ENCODE peak calls at places on chromosomes 7 and 10, in six cellular contexts. G is tibial nerve, D is esophagus squamous epithelium, V is K562, R is A549, W is transverse colon. Z is an unnamed sample.
A peak's percentile ranks its signal among the peaks of the same experiment; 100 is the strongest.

GRCh38 chr7:27392477-27392876 is 149.9 kb downstream of the EVX1 start:
- DNase-seq in G (no peak), D (no peak), V (no peak), R (no peak), W (no peak), Z (no peak)

GRCh38 chr7:97859606-97860204 is 12.5 kb downstream of the ASNS start:
- DNase-seq in G (no peak), D (no peak), V (no peak), R (no peak), W (no peak), Z (no peak)

GRCh38 chr10:126640391-126640790 is 30.1 kb downstream of the C10orf90 start:
- DNase-seq in G (no peak), D (no peak), V (no peak), R (no peak), W (no peak), Z (peak; percentile 45)

GRCh38 chr7:22219739-22220493 is 137.0 kb downstream of the RAPGEF5 start:
- DNase-seq in G (no peak), D (no peak), V (no peak), R (no peak), W (no peak), Z (no peak)

GRCh38 chr7:6157685-6158423 is 114.6 kb downstream of the CYTH3 start:
- DNase-seq in G (no peak), D (no peak), V (no peak), R (no peak), W (no peak), Z (no peak)

GRCh38 chr10:21519981-21520436 is 5.5 kb downstream of the SKIDA1 start:
- DNase-seq in G (no peak), D (no peak), V (no peak), R (peak; percentile 33), W (no peak), Z (peak; percentile 49)

GRCh38 chr7:93016085-93016471 is 101.7 kb downstream of the SAMD9 start:
- DNase-seq in G (no peak), D (no peak), V (no peak), R (no peak), W (peak; percentile 38), Z (peak; percentile 8)

GRCh38 chr7:112204776-112205347 is 1.3 kb downstream of the DOCK4 start:
- DNase-seq in G (no peak), D (no peak), V (no peak), R (no peak), W (no peak), Z (peak; percentile 23)

GRCh38 chr7:24843821-24844449 is 86.7 kb upstream of the GSDME start:
- DNase-seq in G (no peak), D (no peak), V (no peak), R (no peak), W (no peak), Z (no peak)

GRCh38 chr10:103439776-103440175 is 12.4 kb downstream of the CALHM2 start:
- DNase-seq in G (no peak), D (no peak), V (no peak), R (no peak), W (no peak), Z (no peak)

GRCh38 chr10:68105820-68106219 is 3.5 kb upstream of the MYPN start:
- DNase-seq in G (no peak), D (no peak), V (no peak), R (no peak), W (no peak), Z (no peak)

GRCh38 chr7:107291434-107291833 is 122.6 kb downstream of the HBP1 start:
- DNase-seq in G (no peak), D (no peak), V (no peak), R (no peak), W (no peak), Z (no peak)

GRCh38 chr7:99094369-99094768 is 49.5 kb downstream of the SMURF1 start:
- DNase-seq in G (no peak), D (no peak), V (no peak), R (no peak), W (no peak), Z (no peak)

GRCh38 chr7:49790209-49790608 is 16.8 kb downstream of the VWC2 start:
- DNase-seq in G (no peak), D (no peak), V (no peak), R (no peak), W (no peak), Z (no peak)

GRCh38 chr7:1705856-1706255 is 35.8 kb downstream of the ELFN1 start:
- DNase-seq in G (no peak), D (no peak), V (no peak), R (no peak), W (no peak), Z (no peak)

GRCh38 chr7:143383642-143383957 is 2.5 kb downstream of the ZYX start:
- DNase-seq in G (no peak), D (no peak), V (no peak), R (no peak), W (no peak), Z (no peak)

GRCh38 chr7:143382126-143382790 is 1.1 kb downstream of the ZYX start:
- DNase-seq in G (no peak), D (no peak), V (no peak), R (no peak), W (no peak), Z (no peak)

GRCh38 chr7:143381427-143382125 is 431 bp downstream of the ZYX start:
- DNase-seq in G (peak; percentile 62), D (no peak), V (peak; percentile 49), R (peak; percentile 50), W (peak; percentile 69), Z (no peak)

GRCh38 chr7:143384148-143384547 is 3.0 kb downstream of the ZYX start:
- DNase-seq in G (no peak), D (no peak), V (no peak), R (no peak), W (no peak), Z (no peak)

DNA sequence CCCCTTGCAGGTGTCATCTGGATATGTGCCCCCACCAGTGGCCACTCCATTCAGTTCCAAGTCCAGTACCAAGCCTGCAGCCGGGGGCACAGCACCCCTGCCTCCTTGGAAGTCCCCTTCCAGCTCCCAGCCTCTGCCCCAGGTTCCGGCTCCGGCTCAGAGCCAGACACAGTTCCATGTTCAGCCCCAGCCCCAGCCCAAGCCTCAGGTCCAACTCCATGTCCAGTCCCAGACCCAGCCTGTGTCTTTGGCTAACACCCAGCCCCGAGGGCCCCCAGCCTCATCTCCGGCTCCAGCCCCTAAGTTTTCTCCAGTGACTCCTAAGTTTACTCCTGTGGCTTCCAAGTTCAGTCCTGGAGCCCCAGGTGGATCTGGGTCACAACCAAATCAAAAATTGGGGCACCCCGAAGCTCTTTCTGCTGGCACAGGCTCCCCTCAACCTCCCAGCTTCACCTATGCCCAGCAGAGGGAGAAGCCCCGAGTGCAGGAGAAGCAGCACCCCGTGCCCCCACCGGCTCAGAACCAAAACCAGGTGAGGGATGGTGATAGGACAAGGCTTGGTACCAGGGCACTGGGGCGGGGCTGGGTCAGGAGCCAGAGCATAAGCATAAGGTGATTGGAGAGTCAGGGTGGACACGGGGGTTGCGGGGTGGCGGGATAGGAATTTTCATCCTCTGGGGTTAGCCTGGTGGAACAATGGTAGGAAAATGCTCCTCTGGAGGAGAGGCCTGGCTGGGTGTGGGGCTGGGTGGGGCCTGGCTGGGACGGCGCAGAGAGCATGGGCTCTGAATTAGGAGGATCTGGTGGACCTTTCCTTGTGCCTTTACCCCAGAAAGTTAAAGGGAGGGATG is 1.9 kb downstream of the ZYX start:
- DNase-seq in G (no peak), D (no peak), V (no peak), R (no peak), W (no peak), Z (no peak)
- TF ChIP-seq POLR2A in G (no peak), D (no peak), V (no peak), R (no peak), W (no peak), Z (no peak)

DNA sequence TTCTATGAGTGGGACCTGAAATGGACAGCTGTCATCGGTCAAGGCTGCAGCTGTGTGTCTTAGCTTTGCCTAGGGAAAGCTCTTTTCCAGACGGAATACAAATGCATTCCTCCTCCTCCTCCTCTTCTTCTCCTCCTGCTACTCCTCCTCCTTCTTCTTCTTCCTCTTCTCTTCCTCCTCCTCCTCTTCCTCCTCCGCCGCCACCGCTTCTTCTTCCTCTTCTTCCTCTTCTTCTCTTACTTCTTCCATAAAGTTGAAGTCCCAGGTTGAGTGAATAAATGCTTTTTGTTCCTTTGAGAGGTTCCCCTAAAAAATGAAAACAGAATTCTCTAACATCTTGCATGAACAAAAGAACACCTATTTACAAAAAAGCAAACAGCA is 28.7 kb downstream of the KLF6 start:
- DNase-seq in G (no peak), D (no peak), V (no peak), R (no peak), W (no peak), Z (no peak)
- TF ChIP-seq POLR2A in G (no peak), D (no peak), V (no peak), R (no peak), W (no peak), Z (no peak)

GRCh38 chr10:75400769-75401568 is 595 bp downstream of the ZNF503 start:
- DNase-seq in G (peak; percentile 42), D (no peak), V (no peak), R (peak; percentile 64), W (peak; percentile 60), Z (no peak)

GRCh38 chr10:75404023-75404334 is 2.4 kb upstream of the ZNF503 start:
- DNase-seq in G (no peak), D (no peak), V (no peak), R (no peak), W (no peak), Z (no peak)

GRCh38 chr10:75403144-75404022 is 1.8 kb upstream of the ZNF503 start:
- DNase-seq in G (peak; percentile 14), D (no peak), V (no peak), R (peak; percentile 42), W (peak; percentile 37), Z (no peak)

GRCh38 chr10:75401569-75402485 is at the start of gene ZNF503:
- DNase-seq in G (peak; percentile 94), D (peak; percentile 53), V (peak; percentile 71), R (peak; percentile 97), W (peak; percentile 94), Z (peak; percentile 39)

GRCh38 chr10:75402486-75403143 is 1.1 kb upstream of the ZNF503 start:
- DNase-seq in G (peak; percentile 17), D (no peak), V (no peak), R (peak; percentile 80), W (peak; percentile 30), Z (no peak)
- TF ChIP-seq POLR2A in G (no peak), D (no peak), V (no peak), R (peak; percentile 67), W (peak; percentile 6), Z (no peak)

DNA sequence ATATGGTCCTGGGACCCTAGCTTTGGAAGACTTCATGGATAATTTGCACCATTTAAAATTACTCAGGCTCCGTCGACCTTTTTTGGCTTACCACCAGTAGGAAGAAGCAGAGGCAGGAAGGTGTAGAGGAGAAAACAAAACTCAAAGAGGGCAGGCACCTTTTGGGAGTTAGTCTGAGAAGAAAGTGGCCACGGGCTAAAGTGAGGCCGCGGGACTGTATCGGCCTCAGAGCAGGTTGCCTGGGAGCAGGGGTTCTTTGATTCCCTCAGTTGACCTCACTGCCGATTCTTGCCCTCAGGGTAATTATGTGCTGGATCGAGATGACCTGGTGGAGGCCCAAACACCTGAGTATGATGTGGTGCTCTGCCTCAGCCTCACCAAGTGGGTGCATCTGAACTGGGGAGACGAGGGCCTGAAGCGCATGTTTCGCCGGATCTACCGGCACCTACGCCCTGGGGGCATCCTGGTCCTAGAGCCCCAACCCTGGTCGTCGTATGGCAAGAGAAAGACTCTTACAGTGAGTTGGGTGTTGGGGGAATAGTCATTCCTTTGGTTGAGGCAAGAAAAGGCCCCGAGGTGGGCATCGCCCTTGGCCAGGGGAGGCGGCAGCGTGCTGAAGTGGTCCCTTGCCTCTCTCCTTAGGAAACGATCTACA is 3.1 kb downstream of the MEPCE start:
- DNase-seq in G (no peak), D (no peak), V (no peak), R (no peak), W (no peak), Z (no peak)
- TF ChIP-seq POLR2A in G (no peak), D (no peak), V (peak; percentile 5), R (no peak), W (no peak), Z (no peak)

GRCh38 chr10:35643151-35643975 is 1.3 kb upstream of the FZD8 start:
- DNase-seq in G (peak; percentile 49), D (no peak), V (peak; percentile 54), R (peak; percentile 28), W (peak; percentile 66), Z (peak; percentile 7)
- TF ChIP-seq POLR2A in G (no peak), D (no peak), V (no peak), R (no peak), W (no peak), Z (no peak)

Z was measured in erythroblast.